ENCODE peak calls at places on chromosomes 3 and 15, in four cellular contexts. Z, X, K and T are unnamed samples.

GRCh38 chr15:39597751-39598185 is 16.9 kb downstream of the THBS1 start:
- DNase-seq in Z (no peak), X (peak), K (no peak), T (no peak)

GRCh38 chr3:195101927-195102608 is 168.9 kb downstream of the XXYLT1 start:
- DNase-seq in Z (no peak), X (no peak), K (no peak), T (no peak)

GRCh38 chr3:148971819-148972218 is 19.5 kb upstream of the GYG1 start:
- DNase-seq in Z (no peak), X (peak), K (no peak), T (no peak)

GRCh38 chr15:22780267-22780666 is 6.2 kb upstream of the NIPA1 start:
- DNase-seq in Z (no peak), X (no peak), K (no peak), T (no peak)

GRCh38 chr15:84725001-84725491 is 9.1 kb upstream of the SEC11A start:
- DNase-seq in Z (no peak), X (peak), K (peak), T (no peak)

GRCh38 chr3:98726084-98726483 is 37.1 kb upstream of the ST3GAL6 start:
- DNase-seq in Z (no peak), X (peak), K (no peak), T (no peak)

GRCh38 chr3:63328386-63328785 is 50.3 kb downstream of the SYNPR start:
- DNase-seq in Z (no peak), X (peak), K (no peak), T (no peak)

GRCh38 chr15:41603941-41604660 is 45.1 kb downstream of the TYRO3 start:
- DNase-seq in Z (peak), X (peak), K (no peak), T (peak)

GRCh38 chr3:78757734-78758133 is 1010.1 kb downstream of the ROBO1 start:
- DNase-seq in Z (no peak), X (no peak), K (no peak), T (no peak)

GRCh38 chr3:56133423-56133822 is 334.8 kb downstream of the ERC2 start:
- DNase-seq in Z (no peak), X (peak), K (no peak), T (no peak)

GRCh38 chr3:13627681-13628080 is 78.8 kb downstream of the FBLN2 start:
- DNase-seq in Z (no peak), X (no peak), K (no peak), T (no peak)

GRCh38 chr3:10516835-10517465 is 11.6 kb upstream of the ATP2B2 start:
- DNase-seq in Z (no peak), X (no peak), K (no peak), T (peak)

GRCh38 chr15:40534371-40534770 is 30.5 kb downstream of the CCDC32 start:
- DNase-seq in Z (no peak), X (no peak), K (no peak), T (no peak)

GRCh38 chr3:13134879-13135206 is 61.6 kb upstream of the IQSEC1 start:
- DNase-seq in Z (no peak), X (no peak), K (no peak), T (no peak)

GRCh38 chr3:165742351-165742750 is 94.9 kb downstream of the BCHE start:
- DNase-seq in Z (no peak), X (no peak), K (no peak), T (no peak)

GRCh38 chr3:4720316-4721075 is 227.3 kb downstream of the ITPR1 start:
- DNase-seq in Z (peak), X (peak), K (no peak), T (peak)

GRCh38 chr3:138271189-138271794 is 58.4 kb downstream of the NME9 start:
- DNase-seq in Z (no peak), X (no peak), K (peak), T (no peak)

GRCh38 chr3:133548090-133548489 is 25.4 kb upstream of the CDV3 start:
- DNase-seq in Z (no peak), X (peak), K (no peak), T (no peak)

GRCh38 chr3:194879126-194879887 is 193.6 kb downstream of the FAM43A start:
- DNase-seq in Z (no peak), X (no peak), K (no peak), T (no peak)

GRCh38 chr3:197080344-197080743 is 50.7 kb upstream of the MELTF start:
- DNase-seq in Z (no peak), X (no peak), K (no peak), T (no peak)

GRCh38 chr3:197076446-197076845 is 46.8 kb upstream of the MELTF start:
- DNase-seq in Z (no peak), X (no peak), K (no peak), T (no peak)
- TF ChIP-seq CHD1 in Z (no peak), X (no peak), K (no peak), T (no peak)

GRCh38 chr3:45054196-45054857 is 28.2 kb downstream of the CLEC3B start:
- DNase-seq in Z (no peak), X (peak), K (no peak), T (no peak)
- TF ChIP-seq CHD1 in Z (no peak), X (no peak), K (no peak), T (no peak)

DNA sequence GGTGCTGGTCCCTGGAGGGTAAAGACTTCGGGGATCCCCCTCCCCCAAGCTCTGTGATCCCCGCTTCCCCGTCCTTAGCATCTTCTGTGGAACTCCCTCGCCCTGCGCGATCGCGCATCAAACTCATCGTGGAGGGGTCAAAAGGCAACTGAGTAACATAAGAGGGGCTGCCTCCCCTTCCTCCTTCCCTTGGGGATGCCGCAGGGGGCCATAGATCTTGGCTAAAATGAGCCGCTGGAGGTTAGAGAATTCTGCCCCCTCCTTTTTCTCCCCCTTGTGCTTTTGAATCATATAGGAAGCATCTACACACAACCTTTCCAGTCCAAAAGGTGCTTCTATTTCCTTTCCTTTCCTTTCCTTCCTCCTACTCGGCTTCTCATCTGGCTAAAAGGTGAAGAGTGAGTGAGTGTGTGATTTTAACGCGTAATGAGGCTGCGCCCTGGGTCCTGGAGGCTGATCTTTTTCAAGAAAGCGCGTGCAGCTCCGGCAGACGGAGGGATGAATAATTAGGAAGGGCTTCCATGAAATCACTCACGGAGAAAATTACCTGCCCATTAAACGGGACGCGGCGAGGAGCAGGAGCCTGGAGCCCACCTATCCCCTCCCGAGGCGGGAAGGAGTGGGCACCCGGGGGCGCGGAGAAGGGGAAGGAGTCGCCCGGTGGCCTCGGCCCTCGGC is 832 bp upstream of the ROBO2 start:
- DNase-seq in Z (no peak), X (peak), K (no peak), T (peak)
- TF ChIP-seq CHD1 in Z (no peak), X (no peak), K (no peak), T (no peak)

DNA sequence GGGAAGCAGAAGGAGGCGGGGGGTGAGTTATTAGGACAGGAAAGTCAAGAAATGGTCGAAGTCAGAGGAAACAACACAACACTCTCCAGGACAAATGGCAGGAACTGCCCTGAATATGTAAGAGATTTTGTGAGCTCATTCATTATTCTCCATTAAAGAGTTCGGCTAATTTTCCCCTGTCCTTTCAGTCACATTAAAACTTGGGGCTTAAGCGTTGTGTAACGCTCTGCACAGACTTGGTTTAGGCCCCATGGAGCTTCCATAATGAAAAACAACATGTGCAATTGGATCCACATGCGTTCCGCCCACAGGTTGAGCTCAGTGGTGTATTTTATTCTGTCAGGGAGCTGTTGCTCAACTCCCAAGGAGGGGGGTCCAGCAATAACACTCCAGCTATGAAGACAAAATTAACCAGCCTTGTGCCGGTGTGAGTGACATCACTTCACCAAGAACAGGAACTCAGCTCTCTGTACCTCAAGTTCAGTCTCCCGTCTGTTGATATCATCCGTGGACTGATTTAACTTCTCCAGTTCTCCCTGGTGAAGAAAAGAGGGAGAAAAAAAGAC is 2.3 kb downstream of the SH3BP5 start:
- DNase-seq in Z (peak), X (peak), K (no peak), T (no peak)
- TF ChIP-seq CHD1 in Z (no peak), X (no peak), K (no peak), T (no peak)

DNA sequence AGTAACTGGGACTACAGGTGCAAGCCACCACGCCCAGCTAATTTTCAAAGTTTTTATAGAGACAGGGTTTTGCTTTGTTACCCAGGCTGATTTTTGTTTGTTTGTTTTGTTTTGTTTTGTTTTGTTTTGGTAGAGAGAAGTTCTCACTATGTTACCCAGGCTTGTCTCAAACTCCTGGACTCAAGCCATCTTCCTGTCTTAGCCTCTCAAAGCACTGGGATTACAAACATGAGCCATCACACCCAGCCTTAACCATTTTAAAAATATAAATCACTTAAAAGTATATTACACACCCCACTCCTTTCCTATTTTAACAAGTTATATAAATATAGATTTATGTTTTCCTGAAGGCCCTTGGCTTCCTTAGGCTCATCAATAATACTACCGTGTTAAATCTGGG is 6.5 kb upstream of the DYNC1LI1 start:
- DNase-seq in Z (no peak), X (no peak), K (no peak), T (no peak)
- TF ChIP-seq CHD1 in Z (no peak), X (no peak), K (no peak), T (no peak)

GRCh38 chr15:36239509-36239908 is 339.9 kb upstream of the CDIN1 start:
- DNase-seq in Z (no peak), X (no peak), K (no peak), T (no peak)
- TF ChIP-seq CHD1 in Z (no peak), X (no peak), K (no peak), T (no peak)